ENCODE peak calls at places on chromosomes 13 and 19, in five cellular contexts. One of them, this sample, is unnamed.

GRCh38 chr13:18954254-18954653 is 227.4 kb downstream of the TUBA3C start:
- DNase-seq in NCI-H345: no peak
- DNase-seq in amniotic epithelial cell: no peak
- DNase-seq in stimulated activated CD8-positive, alpha-beta memory T cell treated with anti-CD3 and anti-CD28 coated beads, Interleukin-15, amount 100 ng/mL, for 1 hour: no peak
- DNase-seq in occipital lobe: no peak
- DNase-seq in this sample: no peak

GRCh38 chr13:29548722-29549446 is 46.6 kb downstream of the SLC7A1 start:
- DNase-seq in stimulated activated CD8-positive, alpha-beta memory T cell treated with anti-CD3 and anti-CD28 coated beads, Interleukin-15, amount 100 ng/mL, for 1 hour: no peak
- DNase-seq in NCI-H345: no peak
- DNase-seq in amniotic epithelial cell: peak; percentile 77
- DNase-seq in occipital lobe: no peak
- DNase-seq in this sample: peak; percentile 26

GRCh38 chr19:7953576-7953975 is 10.1 kb upstream of the TIMM44 start:
- DNase-seq in occipital lobe: no peak
- DNase-seq in amniotic epithelial cell: peak; percentile 14
- DNase-seq in NCI-H345: no peak
- DNase-seq in stimulated activated CD8-positive, alpha-beta memory T cell treated with anti-CD3 and anti-CD28 coated beads, Interleukin-15, amount 100 ng/mL, for 1 hour: no peak
- DNase-seq in this sample: peak; percentile 33

GRCh38 chr19:8585894-8586750 is 8.9 kb upstream of the MYO1F start:
- DNase-seq in occipital lobe: no peak
- DNase-seq in NCI-H345: peak; percentile 25
- DNase-seq in stimulated activated CD8-positive, alpha-beta memory T cell treated with anti-CD3 and anti-CD28 coated beads, Interleukin-15, amount 100 ng/mL, for 1 hour: peak; percentile 47
- DNase-seq in amniotic epithelial cell: peak; percentile 44
- DNase-seq in this sample: peak; percentile 72

GRCh38 chr19:47130589-47131168 is at the start of gene SAE1:
- DNase-seq in NCI-H345: peak; percentile 94
- DNase-seq in amniotic epithelial cell: peak; percentile 96
- DNase-seq in stimulated activated CD8-positive, alpha-beta memory T cell treated with anti-CD3 and anti-CD28 coated beads, Interleukin-15, amount 100 ng/mL, for 1 hour: peak; percentile 71
- DNase-seq in occipital lobe: peak; percentile 86
- DNase-seq in this sample: peak; percentile 98

GRCh38 chr13:73300718-73301425 is 242.1 kb downstream of the KLF5 start:
- DNase-seq in occipital lobe: no peak
- DNase-seq in stimulated activated CD8-positive, alpha-beta memory T cell treated with anti-CD3 and anti-CD28 coated beads, Interleukin-15, amount 100 ng/mL, for 1 hour: no peak
- DNase-seq in NCI-H345: no peak
- DNase-seq in amniotic epithelial cell: no peak
- DNase-seq in this sample: no peak

GRCh38 chr19:1744822-1745563 is 8.3 kb upstream of the ONECUT3 start:
- DNase-seq in amniotic epithelial cell: no peak
- DNase-seq in occipital lobe: no peak
- DNase-seq in stimulated activated CD8-positive, alpha-beta memory T cell treated with anti-CD3 and anti-CD28 coated beads, Interleukin-15, amount 100 ng/mL, for 1 hour: no peak
- DNase-seq in NCI-H345: no peak
- DNase-seq in this sample: no peak

GRCh38 chr19:17402982-17403855 is 2.2 kb downstream of the BST2 start:
- DNase-seq in amniotic epithelial cell: peak; percentile 69
- DNase-seq in occipital lobe: no peak
- DNase-seq in stimulated activated CD8-positive, alpha-beta memory T cell treated with anti-CD3 and anti-CD28 coated beads, Interleukin-15, amount 100 ng/mL, for 1 hour: peak; percentile 36
- DNase-seq in NCI-H345: no peak
- DNase-seq in this sample: peak; percentile 75

GRCh38 chr19:6521718-6522646 is 8.8 kb upstream of the TNFSF9 start:
- DNase-seq in NCI-H345: no peak
- DNase-seq in amniotic epithelial cell: no peak
- DNase-seq in occipital lobe: no peak
- DNase-seq in stimulated activated CD8-positive, alpha-beta memory T cell treated with anti-CD3 and anti-CD28 coated beads, Interleukin-15, amount 100 ng/mL, for 1 hour: peak; percentile 41
- DNase-seq in this sample: no peak

GRCh38 chr13:104984296-104984818 is 1551.1 kb downstream of the EFNB2 start:
- DNase-seq in amniotic epithelial cell: peak; percentile 77
- DNase-seq in NCI-H345: peak; percentile 37
- DNase-seq in occipital lobe: no peak
- DNase-seq in stimulated activated CD8-positive, alpha-beta memory T cell treated with anti-CD3 and anti-CD28 coated beads, Interleukin-15, amount 100 ng/mL, for 1 hour: no peak
- DNase-seq in this sample: peak; percentile 71

GRCh38 chr13:95039415-95039814 is 261.8 kb downstream of the ABCC4 start:
- DNase-seq in stimulated activated CD8-positive, alpha-beta memory T cell treated with anti-CD3 and anti-CD28 coated beads, Interleukin-15, amount 100 ng/mL, for 1 hour: no peak
- DNase-seq in occipital lobe: no peak
- DNase-seq in amniotic epithelial cell: peak; percentile 46
- DNase-seq in NCI-H345: no peak
- DNase-seq in this sample: no peak

GRCh38 chr13:31951215-31951678 is 80.3 kb upstream of the FRY start:
- DNase-seq in occipital lobe: no peak
- DNase-seq in NCI-H345: no peak
- DNase-seq in stimulated activated CD8-positive, alpha-beta memory T cell treated with anti-CD3 and anti-CD28 coated beads, Interleukin-15, amount 100 ng/mL, for 1 hour: no peak
- DNase-seq in amniotic epithelial cell: no peak
- DNase-seq in this sample: peak; percentile 8

GRCh38 chr13:110127986-110128511 is 178.9 kb downstream of the COL4A1 start:
- DNase-seq in amniotic epithelial cell: peak; percentile 32
- DNase-seq in NCI-H345: no peak
- DNase-seq in occipital lobe: no peak
- DNase-seq in stimulated activated CD8-positive, alpha-beta memory T cell treated with anti-CD3 and anti-CD28 coated beads, Interleukin-15, amount 100 ng/mL, for 1 hour: no peak
- DNase-seq in this sample: no peak

GRCh38 chr19:34345934-34346333 is 19.1 kb upstream of the GPI start:
- DNase-seq in occipital lobe: peak; percentile 59
- DNase-seq in amniotic epithelial cell: peak; percentile 51
- DNase-seq in NCI-H345: peak; percentile 87
- DNase-seq in stimulated activated CD8-positive, alpha-beta memory T cell treated with anti-CD3 and anti-CD28 coated beads, Interleukin-15, amount 100 ng/mL, for 1 hour: peak; percentile 55
- DNase-seq in this sample: peak; percentile 68

GRCh38 chr13:28552288-28552687 is 57.4 kb upstream of the FLT1 start:
- DNase-seq in amniotic epithelial cell: no peak
- DNase-seq in occipital lobe: no peak
- DNase-seq in stimulated activated CD8-positive, alpha-beta memory T cell treated with anti-CD3 and anti-CD28 coated beads, Interleukin-15, amount 100 ng/mL, for 1 hour: no peak
- DNase-seq in NCI-H345: no peak
- DNase-seq in this sample: no peak

GRCh38 chr19:23999821-24000610 is 85.3 kb downstream of the ZNF726 start:
- DNase-seq in NCI-H345: peak; percentile 76
- DNase-seq in stimulated activated CD8-positive, alpha-beta memory T cell treated with anti-CD3 and anti-CD28 coated beads, Interleukin-15, amount 100 ng/mL, for 1 hour: no peak
- DNase-seq in occipital lobe: no peak
- DNase-seq in amniotic epithelial cell: no peak
- DNase-seq in this sample: no peak

GRCh38 chr19:46951236-46951986 is 68.2 kb upstream of the NPAS1 start:
- DNase-seq in occipital lobe: no peak
- DNase-seq in NCI-H345: no peak
- DNase-seq in stimulated activated CD8-positive, alpha-beta memory T cell treated with anti-CD3 and anti-CD28 coated beads, Interleukin-15, amount 100 ng/mL, for 1 hour: no peak
- DNase-seq in amniotic epithelial cell: no peak
- DNase-seq in this sample: no peak

GRCh38 chr13:41231025-41231677 is 32.2 kb downstream of the MTRF1 start:
- DNase-seq in stimulated activated CD8-positive, alpha-beta memory T cell treated with anti-CD3 and anti-CD28 coated beads, Interleukin-15, amount 100 ng/mL, for 1 hour: no peak
- DNase-seq in NCI-H345: no peak
- DNase-seq in amniotic epithelial cell: no peak
- DNase-seq in occipital lobe: no peak
- DNase-seq in this sample: no peak

GRCh38 chr19:10780368-10780767 is 55.6 kb downstream of the TMED1 start:
- DNase-seq in occipital lobe: no peak
- DNase-seq in NCI-H345: no peak
- DNase-seq in stimulated activated CD8-positive, alpha-beta memory T cell treated with anti-CD3 and anti-CD28 coated beads, Interleukin-15, amount 100 ng/mL, for 1 hour: no peak
- DNase-seq in amniotic epithelial cell: peak; percentile 82
- DNase-seq in this sample: peak; percentile 95

This sample was measured in cardiac muscle cell.